ENCODE peak calls at places on chromosomes 13 and 19, in four cellular contexts. K, B, Z and V are unnamed samples.

GRCh38 chr19:55166530-55167268 is at the start of gene DNAAF3:
- DNase-seq in K (peak), B (peak), Z (peak), V (peak)

GRCh38 chr19:45103200-45103624 is 10.2 kb downstream of the PPP1R37 start:
- DNase-seq in K (no peak), B (no peak), Z (peak), V (no peak)

GRCh38 chr13:47929156-47929555 is 71.9 kb downstream of the SUCLA2 start:
- DNase-seq in K (no peak), B (no peak), Z (peak), V (no peak)

GRCh38 chr19:21587117-21587461 is 81.7 kb downstream of the ZNF429 start:
- DNase-seq in K (no peak), B (no peak), Z (no peak), V (peak)

GRCh38 chr13:100244431-100244830 is 155.5 kb downstream of the PCCA start:
- DNase-seq in K (no peak), B (no peak), Z (no peak), V (no peak)

GRCh38 chr19:49463960-49464740 is 9.9 kb upstream of the FLT3LG start:
- DNase-seq in K (no peak), B (no peak), Z (no peak), V (no peak)

GRCh38 chr13:46317120-46317519 is 69.9 kb downstream of the RUBCNL start:
- DNase-seq in K (no peak), B (no peak), Z (peak), V (peak)

GRCh38 chr13:113403255-113404104 is 39.5 kb upstream of the GRTP1 start:
- DNase-seq in K (no peak), B (no peak), Z (no peak), V (no peak)

GRCh38 chr19:44113784-44114390 is 688 bp downstream of the ZNF225 start:
- DNase-seq in K (no peak), B (peak), Z (no peak), V (peak)

GRCh38 chr13:100870898-100871297 is 196.3 kb upstream of the TMTC4 start:
- DNase-seq in K (no peak), B (no peak), Z (no peak), V (peak)

GRCh38 chr13:41550239-41550638 is 92.9 kb downstream of the RGCC start:
- DNase-seq in K (no peak), B (no peak), Z (no peak), V (no peak)

GRCh38 chr13:73058741-73059459 is at the start of gene KLF5:
- DNase-seq in K (peak), B (peak), Z (peak), V (peak)

GRCh38 chr19:7418575-7418974 is 69.8 kb downstream of the ARHGEF18 start:
- DNase-seq in K (no peak), B (no peak), Z (no peak), V (no peak)

GRCh38 chr19:9178901-9179300 is at the start of gene OR7D2:
- DNase-seq in K (no peak), B (no peak), Z (no peak), V (no peak)

GRCh38 chr19:50639121-50640112 is at the start of gene SYT3:
- DNase-seq in K (no peak), B (no peak), Z (peak), V (peak)

GRCh38 chr19:8361921-8362793 is 1.8 kb upstream of the ANGPTL4 start:
- DNase-seq in K (no peak), B (peak), Z (peak), V (no peak)

GRCh38 chr13:91014696-91015095 is 332.8 kb upstream of the MIR17HG start:
- DNase-seq in K (no peak), B (no peak), Z (no peak), V (no peak)

GRCh38 chr13:96678801-96679200 is 315.5 kb downstream of the OXGR1 start:
- DNase-seq in K (no peak), B (no peak), Z (no peak), V (no peak)

GRCh38 chr13:84455143-84455905 is 573.0 kb upstream of the SLITRK1 start:
- DNase-seq in K (no peak), B (no peak), Z (no peak), V (peak)

GRCh38 chr19:39083983-39084731 is at the start of gene ACP7:
- DNase-seq in K (no peak), B (no peak), Z (no peak), V (no peak)

GRCh38 chr19:12090807-12091206 is 26.3 kb downstream of the ZNF844 start:
- DNase-seq in K (no peak), B (peak), Z (peak), V (peak)

GRCh38 chr13:42396501-42396900 is 124.5 kb downstream of the AKAP11 start:
- DNase-seq in K (no peak), B (no peak), Z (no peak), V (no peak)